ENCODE peak calls at places on chromosomes 2 and 18, in four cellular contexts. E, K, N and J are unnamed samples.

GRCh38 chr2:208608436-208608835 is 201.8 kb downstream of the PTH2R start:
- DNase-seq in E (no peak), K (no peak), N (no peak), J (no peak)

GRCh38 chr2:214477305-214477704 is 66.5 kb downstream of the VWC2L start:
- DNase-seq in E (no peak), K (no peak), N (no peak), J (no peak)

GRCh38 chr2:185738679-185739472 is at the start of gene FSIP2:
- DNase-seq in E (peak), K (peak), N (peak), J (peak)

GRCh38 chr18:76960528-76961035 is 138.2 kb downstream of the ZNF236 start:
- DNase-seq in E (no peak), K (no peak), N (no peak), J (no peak)

GRCh38 chr18:52903858-52904257 is 563.9 kb downstream of the DCC start:
- DNase-seq in E (no peak), K (no peak), N (no peak), J (peak)

GRCh38 chr18:27447530-27447929 is 262.4 kb upstream of the CHST9 start:
- DNase-seq in E (no peak), K (no peak), N (no peak), J (no peak)

GRCh38 chr2:40360652-40361051 is 91.2 kb downstream of the SLC8A1 start:
- DNase-seq in E (no peak), K (peak), N (peak), J (no peak)

GRCh38 chr2:99729104-99729503 is 239.3 kb upstream of the REV1 start:
- DNase-seq in E (no peak), K (no peak), N (no peak), J (peak)

GRCh38 chr2:237291138-237291792 is 122.7 kb downstream of the COL6A3 start:
- DNase-seq in E (peak), K (peak), N (peak), J (no peak)

GRCh38 chr2:73939419-73939818 is 12.7 kb downstream of the DGUOK start:
- DNase-seq in E (no peak), K (no peak), N (peak), J (no peak)

GRCh38 chr18:47679864-47680263 is 250.6 kb downstream of the SMAD2 start:
- DNase-seq in E (no peak), K (no peak), N (no peak), J (no peak)

GRCh38 chr2:118121986-118122767 is 33.9 kb downstream of the INSIG2 start:
- DNase-seq in E (no peak), K (no peak), N (peak), J (no peak)

GRCh38 chr2:101884423-101884822 is 107.3 kb upstream of the IL1R2 start:
- DNase-seq in E (no peak), K (no peak), N (no peak), J (no peak)

GRCh38 chr2:235825946-235826345 is 332.1 kb downstream of the AGAP1 start:
- DNase-seq in E (no peak), K (no peak), N (no peak), J (no peak)

GRCh38 chr2:24015562-24016375 is 5.9 kb downstream of the MFSD2B start:
- DNase-seq in E (no peak), K (no peak), N (peak), J (no peak)

GRCh38 chr18:22434973-22435608 is 17.4 kb upstream of the CTAGE1 start:
- DNase-seq in E (no peak), K (no peak), N (peak), J (no peak)

GRCh38 chr2:70010222-70011111 is 49.0 kb upstream of the ASPRV1 start:
- DNase-seq in E (no peak), K (peak), N (peak), J (no peak)

GRCh38 chr2:81260320-81260719 is 955.8 kb upstream of the LRRTM1 start:
- DNase-seq in E (no peak), K (peak), N (no peak), J (no peak)

GRCh38 chr18:79634593-79634992 is 45.0 kb upstream of the CTDP1 start:
- DNase-seq in E (no peak), K (no peak), N (no peak), J (no peak)

GRCh38 chr18:8337216-8337615 is 272.0 kb upstream of the RAB12 start:
- DNase-seq in E (no peak), K (no peak), N (no peak), J (no peak)

GRCh38 chr2:136219341-136219740 is 101.4 kb upstream of the CXCR4 start:
- DNase-seq in E (no peak), K (no peak), N (no peak), J (no peak)

GRCh38 chr2:208142925-208143799 is 2.8 kb downstream of the CRYGB start:
- DNase-seq in E (no peak), K (no peak), N (no peak), J (no peak)

GRCh38 chr2:192159764-192160163 is 35.0 kb downstream of the TMEFF2 start:
- DNase-seq in E (no peak), K (no peak), N (no peak), J (no peak)

GRCh38 chr18:2883137-2883671 is 36.4 kb downstream of the EMILIN2 start:
- DNase-seq in E (no peak), K (no peak), N (peak), J (no peak)

GRCh38 chr2:13193900-13194299 is 477.2 kb downstream of the TRIB2 start:
- DNase-seq in E (no peak), K (peak), N (peak), J (peak)
- TF ChIP-seq CTCF in E (no peak), K (peak), N (no peak), J (peak)

GRCh38 chr2:238433300-238433915 is 6.7 kb downstream of the ASB1 start:
- DNase-seq in E (no peak), K (no peak), N (no peak), J (no peak)
- TF ChIP-seq CTCF in E (no peak), K (no peak), N (no peak), J (no peak)

DNA sequence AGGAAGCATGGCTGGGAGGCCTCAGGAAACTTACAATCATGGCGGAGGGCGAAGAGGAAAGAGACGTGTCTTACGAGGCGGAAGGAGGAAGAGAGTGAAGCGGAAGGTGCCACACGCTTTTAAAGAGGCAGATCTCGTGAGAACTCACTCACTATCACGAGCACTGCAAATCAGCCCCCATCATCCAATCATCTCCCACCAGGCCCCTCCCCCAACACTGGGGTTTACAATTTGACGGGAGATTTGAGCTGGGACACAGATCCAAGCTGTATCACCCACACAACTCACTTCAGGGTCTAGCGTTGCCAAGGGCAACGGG is 5.1 kb upstream of the BOK start:
- DNase-seq in E (no peak), K (no peak), N (no peak), J (no peak)
- TF ChIP-seq CTCF in E (no peak), K (no peak), N (no peak), J (no peak)

GRCh38 chr18:7273301-7273911 is 42.5 kb downstream of the LRRC30 start:
- DNase-seq in E (peak), K (peak), N (peak), J (peak)

GRCh38 chr18:7269903-7270302 is 39.0 kb downstream of the LRRC30 start:
- DNase-seq in E (no peak), K (no peak), N (no peak), J (no peak)

DNA sequence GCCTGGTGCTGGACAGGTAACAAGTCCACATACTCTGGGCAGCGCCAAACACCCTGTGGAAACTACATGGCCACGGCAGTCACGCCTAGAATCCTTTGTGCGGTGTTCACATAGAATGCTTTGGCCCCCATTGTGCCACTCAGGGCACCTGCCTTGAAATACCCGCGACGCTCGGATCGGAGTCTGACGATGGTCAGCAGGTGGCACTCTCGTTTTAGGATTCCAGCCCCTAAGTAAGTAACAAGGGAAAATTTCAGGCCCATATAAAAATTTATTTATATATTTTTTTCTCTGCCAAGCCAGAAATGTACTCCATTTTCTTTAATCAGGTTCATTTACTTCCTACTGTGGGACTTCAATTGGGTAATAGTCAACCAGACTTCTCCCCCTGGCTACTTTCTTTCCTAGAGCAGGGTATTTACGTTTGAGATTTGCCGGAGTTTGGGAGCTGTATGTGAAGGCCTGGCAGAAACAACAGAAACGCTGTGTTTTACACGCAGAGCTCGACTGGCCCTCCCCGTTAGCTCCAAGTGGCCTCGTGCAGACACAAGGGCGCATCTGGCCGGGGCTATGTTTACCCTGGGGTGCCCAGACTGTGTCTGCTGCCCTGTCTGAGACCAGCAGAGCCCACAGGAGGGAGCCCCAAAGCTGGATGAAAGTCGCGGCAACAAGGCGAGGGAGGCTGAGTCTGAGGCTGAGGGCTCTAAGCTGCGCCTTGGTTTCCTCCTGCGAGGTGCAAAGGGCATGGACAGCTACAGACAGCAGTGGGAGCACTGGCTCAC is 41.6 kb downstream of the LRRC30 start:
- DNase-seq in E (peak), K (peak), N (peak), J (peak)
- TF ChIP-seq CTCF in E (peak), K (peak), N (peak), J (peak)

GRCh38 chr2:130768191-130768855 is 13.0 kb downstream of the AMER3 start:
- DNase-seq in E (no peak), K (no peak), N (no peak), J (no peak)
- TF ChIP-seq CTCF in E (no peak), K (no peak), N (no peak), J (no peak)

GRCh38 chr2:147331790-147332419 is 512.9 kb upstream of the ACVR2A start:
- DNase-seq in E (no peak), K (peak), N (peak), J (peak)
- TF ChIP-seq CTCF in E (no peak), K (peak), N (no peak), J (peak)

DNA sequence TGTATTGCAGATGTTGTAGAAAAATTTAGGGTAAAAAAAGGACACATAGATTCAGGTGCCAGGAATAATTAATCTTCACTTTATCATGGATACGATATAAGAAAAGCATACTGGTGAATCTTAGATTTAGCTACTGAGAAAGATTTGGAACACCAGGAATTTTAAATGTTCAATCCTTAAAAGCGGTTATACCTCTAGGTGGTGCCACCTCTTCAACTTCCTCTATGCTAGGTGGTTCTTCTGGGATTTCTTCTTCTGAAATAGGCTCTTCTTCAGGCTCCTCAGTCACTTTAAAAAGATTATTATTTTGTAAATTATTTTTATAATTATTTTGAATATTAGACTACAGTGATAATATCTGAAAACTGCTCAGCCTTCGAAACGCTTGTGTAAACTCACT is 133.1 kb downstream of the TTN start:
- DNase-seq in E (no peak), K (no peak), N (no peak), J (no peak)
- TF ChIP-seq CTCF in E (no peak), K (no peak), N (no peak), J (no peak)